ENCODE peak calls at places on chromosomes 5 and 9, in five cellular contexts. Z is adrenal gland, J is thyroid gland, D is uterus, A is spleen. N is an unnamed sample.

GRCh38 chr5:172451771-172452197 is 2.5 kb downstream of the SH3PXD2B start:
- DNase-seq in Z (peak; percentile 91), J (peak; percentile 51), D (peak; percentile 62), A (peak; percentile 49), N (no peak)

GRCh38 chr9:131739192-131739961 is 499 bp downstream of the RAPGEF1 start:
- DNase-seq in D (peak; percentile 39), J (peak; percentile 56), Z (peak; percentile 53), A (peak; percentile 93), N (peak; percentile 67)

GRCh38 chr5:73901045-73901444 is 275.0 kb downstream of the ARHGEF28 start:
- DNase-seq in A (no peak), D (peak; percentile 40), Z (peak; percentile 55), J (no peak), N (no peak)

GRCh38 chr5:177336112-177336511 is 15.4 kb downstream of the LMAN2 start:
- DNase-seq in Z (no peak), D (no peak), A (peak; percentile 78), J (no peak), N (peak; percentile 56)

GRCh38 chr9:137689745-137690529 is 71.1 kb downstream of the EHMT1 start:
- DNase-seq in A (no peak), J (no peak), D (peak; percentile 53), Z (no peak), N (no peak)

GRCh38 chr5:157113007-157113406 is 4.2 kb upstream of the HAVCR2 start:
- DNase-seq in D (no peak), J (no peak), Z (no peak), A (no peak), N (no peak)

GRCh38 chr9:3903273-3903672 is 377.5 kb upstream of the RFX3 start:
- DNase-seq in Z (no peak), D (no peak), A (no peak), J (no peak), N (peak; percentile 61)

GRCh38 chr5:93088997-93089396 is 492.0 kb downstream of the NR2F1-AS1 start:
- DNase-seq in Z (no peak), D (no peak), J (no peak), A (no peak), N (no peak)

GRCh38 chr5:178786859-178787499 is 56.5 kb upstream of the ZNF354A start:
- DNase-seq in Z (no peak), D (no peak), J (no peak), A (no peak), N (no peak)

GRCh38 chr5:123700624-123701023 is 188.6 kb downstream of the CSNK1G3 start:
- DNase-seq in A (no peak), D (peak; percentile 15), J (no peak), Z (no peak), N (no peak)

DNA sequence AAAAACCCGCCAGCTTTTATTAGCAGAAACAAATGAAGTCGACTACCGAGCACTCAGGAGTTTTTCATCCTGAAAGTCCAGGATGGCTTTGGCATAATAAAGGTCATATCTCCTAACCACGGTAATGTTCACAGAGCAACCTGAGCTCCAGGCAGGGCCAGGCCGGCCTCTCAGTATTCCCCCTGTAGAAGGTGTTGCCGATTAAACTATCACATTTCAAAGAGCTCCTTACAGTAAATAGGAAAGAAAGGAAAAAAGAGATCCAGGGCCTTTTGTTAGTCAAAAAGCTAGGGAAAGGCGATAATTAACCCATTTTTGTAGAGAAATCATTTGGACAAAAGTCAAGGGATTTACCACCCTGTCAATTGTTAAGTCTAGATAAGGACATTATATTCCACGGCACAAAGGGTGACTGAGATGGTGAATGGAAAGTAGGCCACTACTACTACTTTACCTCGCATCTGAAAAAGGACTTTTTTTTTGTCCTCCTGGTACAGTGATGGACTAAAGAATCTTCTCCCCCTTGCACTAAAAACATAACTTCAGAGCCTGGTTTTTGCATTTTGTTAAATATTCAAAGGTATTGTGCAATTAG is 147.7 kb downstream of the EBF1 start:
- DNase-seq in D (no peak), Z (no peak), A (no peak), J (no peak), N (no peak)
- H3K4me1 ChIP-seq in D (no peaks in the 10 kb centered on the region), Z (no peaks in the 10 kb centered on the region), A (peaks cover 23% of the 10 kb centered on the region), J (no peaks in the 10 kb centered on the region), N (no peaks in the 10 kb centered on the region)

GRCh38 chr9:8799231-8800014 is 999.8 kb upstream of the DMAC1 start:
- DNase-seq in J (no peak), Z (no peak), D (no peak), A (no peak), N (no peak)

GRCh38 chr9:8800196-8800595 is 1000.6 kb upstream of the DMAC1 start:
- DNase-seq in J (no peak), A (no peak), D (no peak), Z (no peak), N (no peak)

GRCh38 chr9:8804618-8805017 is 1005.0 kb upstream of the DMAC1 start:
- DNase-seq in Z (no peak), J (no peak), A (no peak), D (no peak), N (no peak)

GRCh38 chr9:8806150-8806549 is 1006.6 kb upstream of the DMAC1 start:
- DNase-seq in D (no peak), A (no peak), J (no peak), Z (no peak), N (no peak)

DNA sequence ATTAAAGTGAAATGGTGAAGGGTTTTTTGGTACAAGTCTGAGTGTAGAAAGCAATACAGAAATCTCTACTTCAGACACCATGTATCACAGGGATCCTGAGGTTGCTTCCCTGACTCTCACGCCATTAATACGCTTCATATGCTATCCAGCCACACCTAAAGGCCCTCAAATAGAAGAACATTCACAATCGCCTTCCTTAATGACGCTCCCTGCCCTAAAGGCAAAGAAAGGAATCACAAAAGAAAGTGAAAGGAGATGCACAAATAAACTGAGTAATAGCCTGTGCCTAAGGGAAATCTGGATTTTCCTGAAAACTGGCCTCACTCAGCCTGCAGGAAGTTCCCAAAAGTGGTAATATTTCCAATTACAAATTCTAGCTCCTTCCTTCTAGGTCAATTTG is 1002.7 kb upstream of the DMAC1 start:
- DNase-seq in D (no peak), Z (no peak), A (no peak), J (no peak), N (no peak)
- TF ChIP-seq POLR2A in D (no peak), Z (no peak), A (no peak), J (no peak), N (no peak)

GRCh38 chr5:141356133-141356532 is 1.3 kb downstream of the PCDHGA4 start:
- DNase-seq in Z (no peak), D (no peak), J (no peak), A (no peak), N (no peak)
- H3K9me3 ChIP-seq in Z (no peaks in the 10 kb centered on the region), D (no peaks in the 10 kb centered on the region), J (peaks cover 4% of the 10 kb centered on the region), A (peaks cover 87% of the 10 kb centered on the region), N (peaks cover 61% of the 10 kb centered on the region)

GRCh38 chr5:126812199-126812570 is 35.2 kb downstream of the LMNB1 start:
- DNase-seq in A (no peak), D (no peak), Z (no peak), J (no peak), N (no peak)
- H3K4me1 ChIP-seq in A (peaks cover 51% of the 10 kb centered on the region), D (no peaks in the 10 kb centered on the region), Z (no peaks in the 10 kb centered on the region), J (no peaks in the 10 kb centered on the region), N (no peaks in the 10 kb centered on the region)

GRCh38 chr9:121350993-121351561 is 19.0 kb downstream of the STOM start:
- DNase-seq in A (no peak), Z (peak; percentile 88), J (peak; percentile 87), D (peak; percentile 63), N (no peak)
- TF ChIP-seq POLR2A in A (no peak), Z (no peak), J (no peak), D (peak; percentile 47), N (no peak)

N was measured in Peyer's patch.